ENCODE peak calls at places on chromosomes 12 and 14, in five cellular contexts. One of them, this sample, is unnamed.

GRCh38 chr12:25110260-25110659 is 84.7 kb downstream of the DNAI7 start:
- DNase-seq in GM23248: no peak
- DNase-seq in GM23338: no peak
- DNase-seq in MM.1S: no peak
- DNase-seq in PC-9: no peak
- DNase-seq in this sample: no peak

GRCh38 chr12:124240493-124240892 is 54.4 kb upstream of the RFLNA start:
- DNase-seq in GM23338: peak; percentile 66
- DNase-seq in MM.1S: no peak
- DNase-seq in PC-9: no peak
- DNase-seq in GM23248: peak; percentile 10
- DNase-seq in this sample: peak; percentile 42

GRCh38 chr12:87116778-87117177 is 860.6 kb upstream of the MGAT4C start:
- DNase-seq in MM.1S: no peak
- DNase-seq in PC-9: no peak
- DNase-seq in GM23338: no peak
- DNase-seq in GM23248: peak; percentile 25
- DNase-seq in this sample: no peak

GRCh38 chr12:27524839-27525238 is 833 bp downstream of the PPFIBP1 start:
- DNase-seq in MM.1S: no peak
- DNase-seq in GM23338: peak; percentile 14
- DNase-seq in PC-9: peak; percentile 17
- DNase-seq in GM23248: peak; percentile 67
- DNase-seq in this sample: no peak

GRCh38 chr12:9098115-9098452 is 17.6 kb downstream of the A2M start:
- DNase-seq in MM.1S: no peak
- DNase-seq in PC-9: no peak
- DNase-seq in GM23338: no peak
- DNase-seq in GM23248: no peak
- DNase-seq in this sample: no peak

GRCh38 chr14:96797943-96798349 is 764 bp downstream of the VRK1 start:
- DNase-seq in GM23338: no peak
- DNase-seq in GM23248: peak; percentile 46
- DNase-seq in MM.1S: peak; percentile 17
- DNase-seq in PC-9: no peak
- DNase-seq in this sample: no peak

GRCh38 chr12:14167005-14167628 is 185.7 kb upstream of the GRIN2B start:
- DNase-seq in PC-9: peak; percentile 61
- DNase-seq in GM23248: peak; percentile 60
- DNase-seq in GM23338: peak; percentile 75
- DNase-seq in MM.1S: peak; percentile 49
- DNase-seq in this sample: peak; percentile 71

GRCh38 chr14:40494483-40494882 is 1062.2 kb upstream of the FBXO33 start:
- DNase-seq in GM23338: peak; percentile 26
- DNase-seq in GM23248: no peak
- DNase-seq in PC-9: no peak
- DNase-seq in MM.1S: no peak
- DNase-seq in this sample: peak; percentile 26

GRCh38 chr12:71846322-71846940 is 6.9 kb downstream of the TBC1D15 start:
- DNase-seq in PC-9: no peak
- DNase-seq in GM23338: peak; percentile 33
- DNase-seq in MM.1S: no peak
- DNase-seq in GM23248: peak; percentile 65
- DNase-seq in this sample: no peak

GRCh38 chr14:76309572-76310551 is 66.1 kb upstream of the ESRRB start:
- DNase-seq in PC-9: no peak
- DNase-seq in MM.1S: no peak
- DNase-seq in GM23248: no peak
- DNase-seq in GM23338: peak; percentile 60
- DNase-seq in this sample: peak; percentile 46

GRCh38 chr14:20278414-20278813 is 27.3 kb downstream of the TTC5 start:
- DNase-seq in PC-9: no peak
- DNase-seq in MM.1S: no peak
- DNase-seq in GM23248: no peak
- DNase-seq in GM23338: no peak
- DNase-seq in this sample: no peak

GRCh38 chr14:73717998-73718741 is 4.0 kb upstream of the PNMA1 start:
- DNase-seq in PC-9: no peak
- DNase-seq in GM23338: peak; percentile 85
- DNase-seq in GM23248: no peak
- DNase-seq in MM.1S: no peak
- DNase-seq in this sample: peak; percentile 81

GRCh38 chr14:104284107-104284592 is 145.8 kb downstream of the KIF26A start:
- DNase-seq in GM23248: no peak
- DNase-seq in MM.1S: no peak
- DNase-seq in GM23338: no peak
- DNase-seq in PC-9: no peak
- DNase-seq in this sample: peak; percentile 36

GRCh38 chr12:31868980-31869379 is 90.2 kb upstream of the RESF1 start:
- DNase-seq in GM23248: peak; percentile 56
- DNase-seq in GM23338: no peak
- DNase-seq in MM.1S: no peak
- DNase-seq in PC-9: no peak
- DNase-seq in this sample: no peak

GRCh38 chr14:85702937-85703336 is 173.0 kb downstream of the FLRT2 start:
- DNase-seq in GM23248: peak; percentile 38
- DNase-seq in GM23338: no peak
- DNase-seq in MM.1S: peak; percentile 59
- DNase-seq in PC-9: no peak
- DNase-seq in this sample: no peak

GRCh38 chr12:50924439-50925341 is 27.7 kb upstream of the HIGD1C start:
- DNase-seq in GM23338: peak; percentile 66
- DNase-seq in MM.1S: peak; percentile 96
- DNase-seq in PC-9: peak; percentile 72
- DNase-seq in GM23248: peak; percentile 81
- DNase-seq in this sample: peak; percentile 49

GRCh38 chr14:101404426-101405170 is 156.7 kb upstream of the DIO3 start:
- DNase-seq in MM.1S: no peak
- DNase-seq in GM23338: peak; percentile 57
- DNase-seq in PC-9: no peak
- DNase-seq in GM23248: no peak
- DNase-seq in this sample: no peak

GRCh38 chr12:13534645-13535398 is 338.3 kb downstream of the EMP1 start:
- DNase-seq in MM.1S: peak; percentile 63
- DNase-seq in GM23248: peak; percentile 66
- DNase-seq in PC-9: peak; percentile 65
- DNase-seq in GM23338: peak; percentile 96
- DNase-seq in this sample: peak; percentile 94

GRCh38 chr12:130695061-130695460 is 21.0 kb downstream of the RIMBP2 start:
- DNase-seq in PC-9: no peak
- DNase-seq in MM.1S: no peak
- DNase-seq in GM23248: no peak
- DNase-seq in GM23338: no peak
- DNase-seq in this sample: no peak
- H3F3A ChIP-seq in PC-9: no peaks in the 10 kb centered on the region
- H3F3A ChIP-seq in MM.1S: no peaks in the 10 kb centered on the region
- H3F3A ChIP-seq in GM23248: no peaks in the 10 kb centered on the region
- H3F3A ChIP-seq in GM23338: no peaks in the 10 kb centered on the region
- H3F3A ChIP-seq in this sample: no peaks in the 10 kb centered on the region

DNA sequence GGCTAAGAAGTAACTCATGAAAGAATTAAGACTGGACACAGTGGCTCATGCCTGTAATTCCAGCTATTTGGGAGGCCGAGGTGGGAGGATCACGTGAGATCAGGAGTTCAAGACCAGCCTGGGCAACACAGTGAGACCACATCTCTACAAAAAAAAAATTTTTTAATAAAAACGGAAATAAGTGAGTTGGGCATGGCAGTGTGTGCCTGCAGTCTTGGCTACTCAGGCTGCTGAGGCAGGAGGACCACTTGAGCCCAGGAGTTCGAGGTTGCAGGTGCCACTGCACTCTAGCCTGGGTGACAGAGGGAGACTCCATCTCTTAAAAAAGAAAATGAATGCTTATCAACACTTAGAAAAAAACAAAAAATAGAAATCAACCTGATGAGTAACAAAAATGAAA is 117.7 kb downstream of the CALM1 start:
- DNase-seq in PC-9: no peak
- DNase-seq in GM23338: no peak
- DNase-seq in MM.1S: no peak
- DNase-seq in GM23248: no peak
- DNase-seq in this sample: no peak
- H3F3A ChIP-seq in PC-9: no peaks in the 10 kb centered on the region
- H3F3A ChIP-seq in GM23338: no peaks in the 10 kb centered on the region
- H3F3A ChIP-seq in MM.1S: no peaks in the 10 kb centered on the region
- H3F3A ChIP-seq in GM23248: no peaks in the 10 kb centered on the region
- H3F3A ChIP-seq in this sample: peaks cover 12% of the 10 kb centered on the region

GRCh38 chr12:56716933-56717880 is 7.9 kb downstream of the NACA start:
- DNase-seq in MM.1S: no peak
- DNase-seq in GM23248: no peak
- DNase-seq in GM23338: no peak
- DNase-seq in PC-9: no peak
- DNase-seq in this sample: no peak

GRCh38 chr12:56713345-56713744 is 11.8 kb downstream of the NACA start:
- DNase-seq in GM23338: no peak
- DNase-seq in GM23248: no peak
- DNase-seq in PC-9: no peak
- DNase-seq in MM.1S: peak; percentile 90
- DNase-seq in this sample: no peak

GRCh38 chr12:56715798-56716197 is 9.3 kb downstream of the NACA start:
- DNase-seq in MM.1S: no peak
- DNase-seq in PC-9: no peak
- DNase-seq in GM23248: no peak
- DNase-seq in GM23338: no peak
- DNase-seq in this sample: no peak

GRCh38 chr12:56716458-56716857 is 8.6 kb downstream of the NACA start:
- DNase-seq in GM23338: no peak
- DNase-seq in MM.1S: no peak
- DNase-seq in GM23248: no peak
- DNase-seq in PC-9: no peak
- DNase-seq in this sample: no peak

GRCh38 chr12:56714431-56714929 is 10.6 kb downstream of the NACA start:
- DNase-seq in GM23248: no peak
- DNase-seq in GM23338: no peak
- DNase-seq in PC-9: no peak
- DNase-seq in MM.1S: peak; percentile 55
- DNase-seq in this sample: no peak
- H3F3A ChIP-seq in GM23248: peaks cover 57% of the 10 kb centered on the region
- H3F3A ChIP-seq in GM23338: peaks cover 48% of the 10 kb centered on the region
- H3F3A ChIP-seq in PC-9: peaks cover 86% of the 10 kb centered on the region
- H3F3A ChIP-seq in MM.1S: peaks cover 82% of the 10 kb centered on the region
- H3F3A ChIP-seq in this sample: peaks cover 75% of the 10 kb centered on the region

GRCh38 chr14:49579841-49580240 is 6.3 kb downstream of the RPS29 start:
- DNase-seq in MM.1S: no peak
- DNase-seq in PC-9: no peak
- DNase-seq in GM23338: no peak
- DNase-seq in GM23248: no peak
- DNase-seq in this sample: no peak
- H3F3A ChIP-seq in MM.1S: peaks cover 5% of the 10 kb centered on the region
- H3F3A ChIP-seq in PC-9: peaks cover 66% of the 10 kb centered on the region
- H3F3A ChIP-seq in GM23338: peaks cover 52% of the 10 kb centered on the region
- H3F3A ChIP-seq in GM23248: peaks cover 64% of the 10 kb centered on the region
- H3F3A ChIP-seq in this sample: peaks cover 28% of the 10 kb centered on the region

DNA sequence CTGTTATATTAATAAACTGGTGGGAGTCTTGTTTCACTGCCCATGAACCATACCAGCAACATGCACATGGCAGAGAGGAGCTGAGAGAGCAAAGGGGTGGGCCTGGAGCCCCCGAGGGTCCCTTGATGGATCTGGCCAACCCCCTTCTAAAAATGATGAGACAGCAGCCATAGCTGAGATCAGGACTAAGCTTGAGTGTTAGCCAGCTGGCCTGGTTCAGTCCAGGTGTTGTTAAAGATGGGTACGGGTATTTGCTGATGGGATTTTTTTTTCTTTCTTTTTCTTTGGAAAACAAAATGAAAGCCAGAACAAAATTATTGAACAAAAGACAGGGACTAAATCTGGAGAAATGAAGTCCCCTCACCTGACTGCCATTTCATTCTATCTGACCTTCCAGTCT is 16.0 kb downstream of the PCBP2 start:
- DNase-seq in GM23248: no peak
- DNase-seq in MM.1S: peak; percentile 69
- DNase-seq in PC-9: no peak
- DNase-seq in GM23338: no peak
- DNase-seq in this sample: no peak
- H3F3A ChIP-seq in GM23248: peaks cover 77% of the 10 kb centered on the region
- H3F3A ChIP-seq in MM.1S: peaks cover 93% of the 10 kb centered on the region
- H3F3A ChIP-seq in PC-9: peaks cover 88% of the 10 kb centered on the region
- H3F3A ChIP-seq in GM23338: peaks cover 55% of the 10 kb centered on the region
- H3F3A ChIP-seq in this sample: peaks cover 93% of the 10 kb centered on the region

GRCh38 chr12:95513599-95513998 is 37.7 kb downstream of the USP44 start:
- DNase-seq in GM23248: no peak
- DNase-seq in PC-9: no peak
- DNase-seq in MM.1S: no peak
- DNase-seq in GM23338: no peak
- DNase-seq in this sample: no peak
- H3F3A ChIP-seq in GM23248: peaks cover 16% of the 10 kb centered on the region
- H3F3A ChIP-seq in PC-9: peaks cover 12% of the 10 kb centered on the region
- H3F3A ChIP-seq in MM.1S: no peaks in the 10 kb centered on the region
- H3F3A ChIP-seq in GM23338: peaks cover 38% of the 10 kb centered on the region
- H3F3A ChIP-seq in this sample: peaks cover 31% of the 10 kb centered on the region